ENCODE peak calls at places on chromosomes 1 and 21, in six cellular contexts. T is breast epithelium, I is transverse colon, A is mammary epithelial cell, M is OCI-LY7, S is RWPE2. B is an unnamed sample.
A peak's percentile ranks its signal among the peaks of the same experiment; 100 is the strongest.

GRCh38 chr1:166152977-166153376 is 13.8 kb downstream of the FAM78B start:
- DNase-seq in T (no peak), I (no peak), A (no peak), M (no peak), S (no peak), B (no peak)

GRCh38 chr1:157369808-157370521 is 182.3 kb downstream of the FCRL5 start:
- DNase-seq in T (no peak), I (peak; percentile 64), A (peak; percentile 50), M (peak; percentile 71), S (no peak), B (peak; percentile 69)

GRCh38 chr1:59039551-59039950 is 255.7 kb upstream of the JUN start:
- DNase-seq in T (no peak), I (no peak), A (no peak), M (no peak), S (no peak), B (no peak)

GRCh38 chr1:186681806-186682205 is 1.6 kb upstream of the PTGS2 start:
- DNase-seq in T (no peak), I (no peak), A (no peak), M (no peak), S (no peak), B (no peak)

GRCh38 chr1:167294528-167294927 is 73.8 kb downstream of the POU2F1 start:
- DNase-seq in T (no peak), I (no peak), A (peak; percentile 6), M (no peak), S (no peak), B (no peak)

GRCh38 chr1:109890115-109890953 is 20.3 kb upstream of the CSF1 start:
- DNase-seq in T (no peak), I (no peak), A (no peak), M (no peak), S (no peak), B (no peak)

GRCh38 chr1:3756394-3756793 is 4.1 kb downstream of the CCDC27 start:
- DNase-seq in T (no peak), I (no peak), A (no peak), M (no peak), S (no peak), B (no peak)

GRCh38 chr1:185716095-185716494 is 18.1 kb upstream of the HMCN1 start:
- DNase-seq in T (no peak), I (no peak), A (no peak), M (no peak), S (no peak), B (no peak)

GRCh38 chr1:32321712-32322291 is 14.2 kb downstream of the MARCKSL1 start:
- DNase-seq in T (no peak), I (peak; percentile 87), A (no peak), M (peak; percentile 29), S (no peak), B (no peak)

GRCh38 chr1:8359617-8360481 is 41.9 kb downstream of the SLC45A1 start:
- DNase-seq in T (no peak), I (no peak), A (no peak), M (no peak), S (no peak), B (no peak)

GRCh38 chr1:203153989-203154821 is 21.4 kb downstream of the MYBPH start:
- DNase-seq in T (no peak), I (no peak), A (peak; percentile 88), M (no peak), S (no peak), B (peak; percentile 6)

GRCh38 chr1:8663915-8664331 is 153.5 kb downstream of the RERE start:
- DNase-seq in T (no peak), I (peak; percentile 28), A (no peak), M (no peak), S (no peak), B (no peak)

GRCh38 chr1:229479660-229480399 is 28.3 kb downstream of the NUP133 start:
- DNase-seq in T (no peak), I (no peak), A (no peak), M (peak; percentile 76), S (no peak), B (no peak)

GRCh38 chr1:111603979-111604378 is 15.6 kb upstream of the RAP1A start:
- DNase-seq in T (no peak), I (peak; percentile 55), A (no peak), M (peak; percentile 77), S (no peak), B (no peak)

GRCh38 chr1:22089787-22090186 is 37.3 kb downstream of the CDC42 start:
- DNase-seq in T (no peak), I (no peak), A (no peak), M (no peak), S (no peak), B (no peak)

GRCh38 chr1:105005594-105006195 is 1256.0 kb downstream of the AMY1C start:
- DNase-seq in T (no peak), I (no peak), A (no peak), M (no peak), S (no peak), B (no peak)

GRCh38 chr21:44293551-44294231 is 6.2 kb upstream of the PFKL start:
- DNase-seq in T (no peak), I (no peak), A (no peak), M (no peak), S (no peak), B (no peak)

GRCh38 chr1:175725684-175726083 is 17.7 kb downstream of the TNR start:
- DNase-seq in T (no peak), I (no peak), A (peak; percentile 20), M (peak; percentile 49), S (no peak), B (peak; percentile 7)

GRCh38 chr21:33828083-33828482 is 87.5 kb downstream of the ATP5PO start:
- DNase-seq in T (no peak), I (no peak), A (no peak), M (no peak), S (no peak), B (no peak)

GRCh38 chr1:110779617-110780016 is 93.3 kb upstream of the CD53 start:
- DNase-seq in T (no peak), I (no peak), A (no peak), M (no peak), S (no peak), B (no peak)

GRCh38 chr1:202689082-202689481 is 21.2 kb downstream of the SYT2 start:
- DNase-seq in T (no peak), I (no peak), A (no peak), M (no peak), S (no peak), B (no peak)

GRCh38 chr1:233689017-233689747 is 75.3 kb downstream of the KCNK1 start:
- DNase-seq in T (no peak), I (no peak), A (no peak), M (no peak), S (no peak), B (no peak)

GRCh38 chr1:203268901-203269653 is 36.2 kb upstream of the BTG2 start:
- DNase-seq in T (no peak), I (no peak), A (peak; percentile 62), M (peak; percentile 93), S (no peak), B (peak; percentile 73)

GRCh38 chr1:207822602-207823451 is 71.0 kb downstream of the CD46 start:
- DNase-seq in T (peak; percentile 86), I (peak; percentile 92), A (no peak), M (peak; percentile 91), S (no peak), B (no peak)

GRCh38 chr1:32115496-32115895 is 7.6 kb downstream of the KPNA6 start:
- DNase-seq in T (no peak), I (no peak), A (no peak), M (no peak), S (no peak), B (no peak)

GRCh38 chr1:113800487-113800886 is 11.8 kb downstream of the RSBN1 start:
- DNase-seq in T (no peak), I (no peak), A (no peak), M (no peak), S (no peak), B (no peak)
- H3K4me3 ChIP-seq in T (no peak overlapping the region), I (no peak overlapping the region), A (no peak overlapping the region), M (no peak overlapping the region), S (no peak overlapping the region), B (no peak overlapping the region)

GRCh38 chr21:41665766-41666595 is 100.9 kb downstream of the RIPK4 start:
- DNase-seq in T (no peak), I (no peak), A (no peak), M (no peak), S (peak; percentile 39), B (no peak)
- H3K27ac ChIP-seq in T (no peak overlapping the region), I (no peak overlapping the region), A (no peak overlapping the region), M (no peak overlapping the region), S (no peak overlapping the region), B (no peak overlapping the region)

DNA sequence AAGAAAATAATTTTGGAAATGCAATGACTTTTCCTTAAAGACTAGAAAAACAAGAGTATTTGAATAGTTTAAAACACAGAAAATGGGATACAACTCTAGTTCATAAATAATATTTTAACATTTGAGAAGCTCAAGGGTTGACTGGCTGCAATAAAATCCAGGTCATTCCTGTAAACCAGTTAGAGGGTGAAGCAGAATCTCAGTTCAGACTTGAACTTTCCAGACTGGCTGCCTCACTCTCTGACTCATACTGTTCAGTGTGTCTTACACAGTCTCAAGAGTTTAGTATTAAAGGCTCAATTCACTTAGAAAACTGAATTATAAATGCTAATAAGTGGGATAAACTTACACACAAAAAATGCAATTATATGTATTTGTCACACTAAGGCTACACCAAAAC is 89.9 kb downstream of the RAVER2 start:
- DNase-seq in T (no peak), I (no peak), A (peak; percentile 70), M (no peak), S (no peak), B (peak; percentile 69)
- H3K36me3 ChIP-seq in T (peaks cover 8% of the 10 kb centered on the region), I (no peaks in the 10 kb centered on the region), A (peaks cover 17% of the 10 kb centered on the region), M (peaks cover 77% of the 10 kb centered on the region), S (peaks cover 47% of the 10 kb centered on the region), B (peaks cover 51% of the 10 kb centered on the region)

GRCh38 chr1:155130272-155131006 is 2.8 kb downstream of the EFNA1 start:
- DNase-seq in T (no peak), I (no peak), A (no peak), M (no peak), S (no peak), B (no peak)
- H3K4me3 ChIP-seq in T (peak overlapping the region; percentile 96), I (peak overlapping the region; percentile 53), A (peak overlapping the region; percentile 89), M (no peak overlapping the region), S (peak overlapping the region; percentile 64), B (no peak overlapping the region)

DNA sequence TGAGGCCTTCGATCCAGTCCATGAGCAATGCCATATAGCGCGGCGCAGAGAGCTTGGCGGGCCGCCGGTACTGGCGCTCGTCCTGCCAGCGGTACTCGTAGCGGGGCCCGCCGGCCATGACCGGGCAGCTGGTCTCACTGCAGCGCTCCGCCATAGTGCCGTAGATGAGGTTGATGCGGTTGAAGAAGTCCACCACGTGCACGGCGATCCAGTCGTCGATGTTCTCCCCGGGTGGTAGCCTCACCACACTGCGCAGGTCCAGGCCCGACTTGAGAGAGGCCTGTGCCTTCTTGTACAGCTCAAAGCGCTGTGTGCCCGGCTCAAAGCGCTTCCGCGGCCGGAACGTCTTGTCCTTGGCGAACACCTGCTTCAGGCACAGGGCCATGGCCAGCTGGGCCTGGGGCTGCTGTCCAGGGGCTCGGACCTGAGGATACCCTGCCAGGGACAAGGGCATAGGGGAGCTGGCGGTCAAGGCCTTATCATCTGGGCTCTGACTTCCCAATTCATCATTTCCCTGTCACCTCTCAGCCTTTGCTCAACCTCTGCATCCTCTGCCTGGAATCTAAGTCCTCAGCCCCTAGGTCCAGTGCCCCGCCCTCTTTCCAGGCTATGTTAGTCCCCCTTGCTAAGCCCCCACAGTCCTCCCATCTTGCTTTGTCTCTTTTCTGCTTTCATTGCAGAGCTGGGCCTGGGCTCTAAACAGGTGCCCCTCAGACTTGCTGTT is 3.5 kb downstream of the MOB3C start:
- DNase-seq in T (no peak), I (no peak), A (no peak), M (no peak), S (no peak), B (no peak)
- H3K27ac ChIP-seq in T (peak overlapping the region; percentile 51), I (peak overlapping the region; percentile 90), A (no peak overlapping the region), M (no peak overlapping the region), S (peak overlapping the region; percentile 83), B (no peak overlapping the region)

B was measured in brain microvascular endothelial cell.